ENCODE peak calls at places on chromosomes 16 and 17, in eight cellular contexts. One of them, this sample, is unnamed.

GRCh38 chr17:72334205-72334604 is 213.4 kb downstream of the SOX9 start:
- DNase-seq in stimulated activated CD4-positive, alpha-beta T cell treated with anti-CD3 and anti-CD28 coated beads, Interleukin-2, amount 100 ng/mL, for 48 hours: no peak
- DNase-seq in stomach: no peak
- DNase-seq in effector memory CD4-positive, alpha-beta T cell: no peak
- DNase-seq in body of pancreas: no peak
- DNase-seq in germinal center: no peak
- DNase-seq in tibial nerve: no peak
- DNase-seq in B cell: no peak
- DNase-seq in this sample: no peak

GRCh38 chr16:80366023-80366422 is 174.8 kb upstream of the DYNLRB2 start:
- DNase-seq in tibial nerve: no peak
- DNase-seq in B cell: no peak
- DNase-seq in stimulated activated CD4-positive, alpha-beta T cell treated with anti-CD3 and anti-CD28 coated beads, Interleukin-2, amount 100 ng/mL, for 48 hours: no peak
- DNase-seq in stomach: no peak
- DNase-seq in germinal center: no peak
- DNase-seq in effector memory CD4-positive, alpha-beta T cell: no peak
- DNase-seq in body of pancreas: no peak
- DNase-seq in this sample: no peak

GRCh38 chr17:46877466-46877865 is 26.1 kb downstream of the WNT9B start:
- DNase-seq in tibial nerve: no peak
- DNase-seq in germinal center: no peak
- DNase-seq in effector memory CD4-positive, alpha-beta T cell: no peak
- DNase-seq in stimulated activated CD4-positive, alpha-beta T cell treated with anti-CD3 and anti-CD28 coated beads, Interleukin-2, amount 100 ng/mL, for 48 hours: no peak
- DNase-seq in body of pancreas: no peak
- DNase-seq in stomach: no peak
- DNase-seq in B cell: no peak
- DNase-seq in this sample: no peak

GRCh38 chr17:13362341-13363122 is 239.2 kb downstream of the HS3ST3A1 start:
- DNase-seq in stimulated activated CD4-positive, alpha-beta T cell treated with anti-CD3 and anti-CD28 coated beads, Interleukin-2, amount 100 ng/mL, for 48 hours: no peak
- DNase-seq in stomach: no peak
- DNase-seq in tibial nerve: no peak
- DNase-seq in effector memory CD4-positive, alpha-beta T cell: no peak
- DNase-seq in germinal center: no peak
- DNase-seq in B cell: no peak
- DNase-seq in body of pancreas: no peak
- DNase-seq in this sample: no peak

GRCh38 chr16:54447606-54448440 is 161.2 kb upstream of the IRX3 start:
- DNase-seq in stimulated activated CD4-positive, alpha-beta T cell treated with anti-CD3 and anti-CD28 coated beads, Interleukin-2, amount 100 ng/mL, for 48 hours: no peak
- DNase-seq in effector memory CD4-positive, alpha-beta T cell: no peak
- DNase-seq in stomach: no peak
- DNase-seq in body of pancreas: no peak
- DNase-seq in tibial nerve: no peak
- DNase-seq in B cell: no peak
- DNase-seq in germinal center: no peak
- DNase-seq in this sample: no peak

GRCh38 chr16:19680972-19681371 is 37.1 kb downstream of the KNOP1 start:
- DNase-seq in body of pancreas: no peak
- DNase-seq in tibial nerve: no peak
- DNase-seq in germinal center: no peak
- DNase-seq in effector memory CD4-positive, alpha-beta T cell: no peak
- DNase-seq in stomach: no peak
- DNase-seq in stimulated activated CD4-positive, alpha-beta T cell treated with anti-CD3 and anti-CD28 coated beads, Interleukin-2, amount 100 ng/mL, for 48 hours: no peak
- DNase-seq in B cell: no peak
- DNase-seq in this sample: no peak

GRCh38 chr17:43714338-43715149 is 44.0 kb downstream of the SOST start:
- DNase-seq in stomach: no peak
- DNase-seq in B cell: no peak
- DNase-seq in stimulated activated CD4-positive, alpha-beta T cell treated with anti-CD3 and anti-CD28 coated beads, Interleukin-2, amount 100 ng/mL, for 48 hours: no peak
- DNase-seq in body of pancreas: no peak
- DNase-seq in germinal center: no peak
- DNase-seq in tibial nerve: no peak
- DNase-seq in effector memory CD4-positive, alpha-beta T cell: no peak
- DNase-seq in this sample: no peak

GRCh38 chr17:1627987-1628855 is at the start of gene SLC43A2:
- DNase-seq in effector memory CD4-positive, alpha-beta T cell: peak; percentile 56
- DNase-seq in germinal center: peak; percentile 92
- DNase-seq in stomach: peak; percentile 84
- DNase-seq in B cell: peak; percentile 96
- DNase-seq in body of pancreas: peak; percentile 85
- DNase-seq in tibial nerve: peak; percentile 69
- DNase-seq in stimulated activated CD4-positive, alpha-beta T cell treated with anti-CD3 and anti-CD28 coated beads, Interleukin-2, amount 100 ng/mL, for 48 hours: peak; percentile 71
- DNase-seq in this sample: peak; percentile 55

GRCh38 chr16:67404740-67405226 is 11.5 kb upstream of the TPPP3 start:
- DNase-seq in stomach: peak; percentile 88
- DNase-seq in effector memory CD4-positive, alpha-beta T cell: no peak
- DNase-seq in body of pancreas: peak; percentile 87
- DNase-seq in tibial nerve: no peak
- DNase-seq in germinal center: no peak
- DNase-seq in B cell: no peak
- DNase-seq in stimulated activated CD4-positive, alpha-beta T cell treated with anti-CD3 and anti-CD28 coated beads, Interleukin-2, amount 100 ng/mL, for 48 hours: no peak
- DNase-seq in this sample: no peak

GRCh38 chr17:3627768-3628167 is 8.3 kb downstream of the SHPK start:
- DNase-seq in stimulated activated CD4-positive, alpha-beta T cell treated with anti-CD3 and anti-CD28 coated beads, Interleukin-2, amount 100 ng/mL, for 48 hours: no peak
- DNase-seq in effector memory CD4-positive, alpha-beta T cell: no peak
- DNase-seq in stomach: no peak
- DNase-seq in tibial nerve: no peak
- DNase-seq in germinal center: no peak
- DNase-seq in B cell: no peak
- DNase-seq in body of pancreas: no peak
- DNase-seq in this sample: no peak